ENCODE peak calls at places on chromosomes 11 and 22, in nine cellular contexts. Z is heart left ventricle, V is osteocyte, B is NCI-H2029, J is naive B cell, K is ACHN, U is WTC11, D is activated T-cell treated with anti-CD3 and anti-CD28 coated beads for 24 hours, Y is AG20443. X is an unnamed sample.

GRCh38 chr22:38728899-38729796 is 23.4 kb downstream of the GTPBP1 start:
- DNase-seq in Z (no peak), V (no peak), B (no peak), J (no peak), K (no peak), U (no peak), D (no peak), Y (no peak), X (no peak)

GRCh38 chr11:119743041-119743440 is 14.0 kb upstream of the NECTIN1 start:
- DNase-seq in Z (no peak), V (no peak), B (no peak), J (no peak), K (no peak), U (no peak), D (no peak), Y (no peak), X (peak; percentile 58)

GRCh38 chr22:46066691-46067090 is 83.6 kb upstream of the PPARA start:
- DNase-seq in Z (no peak), V (no peak), B (peak; percentile 61), J (no peak), K (no peak), U (no peak), D (no peak), Y (no peak), X (peak; percentile 61)

GRCh38 chr11:35986958-35987357 is 43.1 kb downstream of the LDLRAD3 start:
- DNase-seq in Z (no peak), V (no peak), B (no peak), J (no peak), K (no peak), U (no peak), D (no peak), Y (no peak), X (no peak)

GRCh38 chr22:46935506-46936377 is 173.3 kb downstream of the TBC1D22A start:
- DNase-seq in Z (no peak), V (peak; percentile 73), B (peak; percentile 86), J (no peak), K (no peak), U (no peak), D (no peak), Y (no peak), X (no peak)

GRCh38 chr22:37503183-37503683 is 16.0 kb downstream of the CARD10 start:
- DNase-seq in Z (no peak), V (no peak), B (no peak), J (no peak), K (no peak), U (no peak), D (no peak), Y (no peak), X (no peak)

GRCh38 chr11:111730871-111731591 is 35.2 kb downstream of the PPP2R1B start:
- DNase-seq in Z (no peak), V (no peak), B (peak; percentile 91), J (no peak), K (no peak), U (no peak), D (no peak), Y (peak; percentile 35), X (no peak)

GRCh38 chr11:125201525-125202121 is 37.1 kb downstream of the PKNOX2 start:
- DNase-seq in Z (no peak), V (no peak), B (no peak), J (no peak), K (no peak), U (no peak), D (no peak), Y (no peak), X (peak; percentile 73)

GRCh38 chr11:126268361-126268707 is 361 bp downstream of the SRPRA start:
- DNase-seq in Z (no peak), V (no peak), B (no peak), J (peak; percentile 15), K (no peak), U (no peak), D (no peak), Y (peak; percentile 65), X (no peak)

X was measured in cardiac septum.